ENCODE peak calls at places on chromosomes 7 and 10, in nine cellular contexts. O is Calu3, D is fibroblast of villous mesenchyme, J is dorsolateral prefrontal cortex, N is fibroblast of mammary gland, W is RWPE1, F is AG09309, U is IMR-90, G is neural progenitor cell. Q is an unnamed sample.

GRCh38 chr10:122494833-122495232 is 33.5 kb downstream of the HTRA1 start:
- DNase-seq in O (no peak), D (no peak), J (no peak), N (peak; percentile 99), W (peak; percentile 90), F (peak; percentile 58), U (peak; percentile 75), G (no peak), Q (peak; percentile 67)

GRCh38 chr7:81181066-81181465 is 262.2 kb upstream of the SEMA3C start:
- DNase-seq in O (no peak), D (no peak), J (no peak), N (no peak), W (no peak), F (no peak), U (no peak), G (no peak), Q (no peak)

GRCh38 chr7:76066716-76067503 is 19.0 kb downstream of the MDH2 start:
- DNase-seq in O (no peak), D (no peak), J (no peak), N (no peak), W (no peak), F (no peak), U (no peak), G (no peak), Q (no peak)

GRCh38 chr10:101301111-101301731 is 52.7 kb upstream of the BTRC start:
- DNase-seq in O (peak; percentile 73), D (peak; percentile 57), J (no peak), N (peak; percentile 43), W (peak; percentile 74), F (no peak), U (peak; percentile 44), G (peak; percentile 66), Q (peak; percentile 64)

GRCh38 chr7:148696787-148697186 is 1.9 kb upstream of the CUL1 start:
- DNase-seq in O (no peak), D (no peak), J (no peak), N (no peak), W (no peak), F (no peak), U (no peak), G (no peak), Q (no peak)

GRCh38 chr10:339038-339391 is 203.8 kb downstream of the ZMYND11 start:
- DNase-seq in O (no peak), D (no peak), J (no peak), N (no peak), W (peak; percentile 41), F (no peak), U (peak; percentile 11), G (no peak), Q (no peak)

GRCh38 chr7:157412021-157412443 is 75.2 kb downstream of the DNAJB6 start:
- DNase-seq in O (no peak), D (peak; percentile 66), J (no peak), N (peak; percentile 95), W (peak; percentile 30), F (peak; percentile 50), U (peak; percentile 95), G (no peak), Q (peak; percentile 53)

GRCh38 chr10:78913219-78914059 is 155.3 kb upstream of the ZMIZ1 start:
- DNase-seq in O (peak; percentile 81), D (no peak), J (peak; percentile 93), N (no peak), W (no peak), F (no peak), U (no peak), G (peak; percentile 93), Q (no peak)

GRCh38 chr7:34066968-34067367 is 161.6 kb downstream of the BMPER start:
- DNase-seq in O (peak; percentile 45), D (no peak), J (no peak), N (peak; percentile 34), W (no peak), F (no peak), U (no peak), G (no peak), Q (no peak)

GRCh38 chr10:5679606-5680005 is 5.0 kb upstream of the TASOR2 start:
- DNase-seq in O (no peak), D (no peak), J (no peak), N (peak; percentile 65), W (no peak), F (peak; percentile 33), U (peak; percentile 77), G (no peak), Q (peak; percentile 33)

GRCh38 chr7:115679976-115680375 is 350.6 kb downstream of the TFEC start:
- DNase-seq in O (peak; percentile 49), D (peak; percentile 64), J (no peak), N (peak; percentile 66), W (peak; percentile 11), F (no peak), U (peak; percentile 59), G (peak; percentile 72), Q (peak; percentile 74)

GRCh38 chr10:219731-220472 is 84.6 kb downstream of the ZMYND11 start:
- DNase-seq in O (no peak), D (peak; percentile 7), J (no peak), N (no peak), W (peak; percentile 5), F (no peak), U (no peak), G (no peak), Q (no peak)

GRCh38 chr10:70830185-70830584 is 14.4 kb downstream of the SGPL1 start:
- DNase-seq in O (peak; percentile 15), D (no peak), J (no peak), N (no peak), W (peak; percentile 42), F (no peak), U (no peak), G (no peak), Q (no peak)

GRCh38 chr7:68420342-68420750 is 1177.9 kb upstream of the AUTS2 start:
- DNase-seq in O (no peak), D (no peak), J (peak; percentile 57), N (no peak), W (no peak), F (no peak), U (no peak), G (no peak), Q (no peak)

GRCh38 chr10:126243976-126244375 is 144.3 kb downstream of the ADAM12 start:
- DNase-seq in O (no peak), D (peak; percentile 87), J (no peak), N (peak; percentile 98), W (no peak), F (peak; percentile 98), U (peak; percentile 95), G (no peak), Q (peak; percentile 52)

GRCh38 chr10:11255796-11256444 is 238.2 kb downstream of the CELF2 start:
- DNase-seq in O (no peak), D (no peak), J (no peak), N (no peak), W (no peak), F (no peak), U (no peak), G (no peak), Q (no peak)

GRCh38 chr10:12510566-12510965 is 161.2 kb downstream of the CAMK1D start:
- DNase-seq in O (no peak), D (no peak), J (no peak), N (no peak), W (no peak), F (no peak), U (no peak), G (no peak), Q (no peak)

GRCh38 chr7:139566075-139566474 is 42.6 kb downstream of the CLEC2L start:
- DNase-seq in O (no peak), D (no peak), J (no peak), N (no peak), W (no peak), F (no peak), U (no peak), G (no peak), Q (no peak)

GRCh38 chr10:73159038-73159648 is 8.7 kb downstream of the ECD start:
- DNase-seq in O (peak; percentile 67), D (peak; percentile 60), J (peak; percentile 51), N (peak; percentile 66), W (peak; percentile 51), F (no peak), U (peak; percentile 55), G (peak; percentile 60), Q (peak; percentile 71)

GRCh38 chr7:91941450-91941849 is 788 bp downstream of the AKAP9 start:
- DNase-seq in O (no peak), D (peak; percentile 19), J (no peak), N (peak; percentile 29), W (peak; percentile 20), F (no peak), U (peak; percentile 18), G (peak; percentile 60), Q (peak; percentile 27)
- TF ChIP-seq CTCF in O (no peak), D (no peak), J (no peak), N (no peak), W (no peak), F (no peak), U (no peak), G (no peak), Q (no peak)

GRCh38 chr10:84194424-84195043 is at the start of gene CDHR1:
- DNase-seq in O (no peak), D (no peak), J (peak; percentile 60), N (no peak), W (peak; percentile 43), F (no peak), U (no peak), G (peak; percentile 90), Q (no peak)
- TF ChIP-seq CTCF in O (no peak), D (no peak), J (no peak), N (no peak), W (no peak), F (no peak), U (no peak), G (peak; percentile 15), Q (no peak)

GRCh38 chr7:106732045-106732444 is 71.1 kb upstream of the CCDC71L start:
- DNase-seq in O (no peak), D (no peak), J (no peak), N (no peak), W (no peak), F (no peak), U (no peak), G (no peak), Q (no peak)

GRCh38 chr7:106735637-106736036 is 74.7 kb upstream of the CCDC71L start:
- DNase-seq in O (no peak), D (no peak), J (no peak), N (no peak), W (no peak), F (no peak), U (no peak), G (no peak), Q (no peak)

GRCh38 chr7:106736508-106737201 is 75.7 kb upstream of the CCDC71L start:
- DNase-seq in O (peak; percentile 62), D (peak; percentile 82), J (no peak), N (peak; percentile 86), W (peak; percentile 59), F (peak; percentile 75), U (peak; percentile 83), G (peak; percentile 73), Q (peak; percentile 90)

GRCh38 chr7:106736123-106736507 is 75.2 kb upstream of the CCDC71L start:
- DNase-seq in O (no peak), D (no peak), J (no peak), N (no peak), W (no peak), F (no peak), U (no peak), G (no peak), Q (no peak)

GRCh38 chr7:106737202-106737562 is 76.2 kb upstream of the CCDC71L start:
- DNase-seq in O (peak; percentile 4), D (peak; percentile 62), J (no peak), N (peak; percentile 66), W (peak; percentile 12), F (no peak), U (peak; percentile 63), G (no peak), Q (peak; percentile 77)
- TF ChIP-seq CTCF in O (no peak), D (peak; percentile 52), J (no peak), N (peak; percentile 65), W (peak; percentile 18), F (peak; percentile 52), U (peak; percentile 63), G (peak; percentile 32), Q (peak; percentile 60)

GRCh38 chr10:98308602-98309365 is 40.8 kb upstream of the LOXL4 start:
- DNase-seq in O (no peak), D (no peak), J (no peak), N (no peak), W (no peak), F (no peak), U (no peak), G (peak; percentile 45), Q (no peak)
- TF ChIP-seq CTCF in O (no peak), D (no peak), J (no peak), N (no peak), W (no peak), F (no peak), U (no peak), G (peak; percentile 30), Q (no peak)